ENCODE peak calls at places on chromosome 17, in ten cellular contexts. One of them, this sample, is unnamed.

GRCh38 chr17:28381141-28381825 is 9.8 kb downstream of the SARM1 start:
- DNase-seq in GM12864: no peak
- DNase-seq in AG10803: no peak
- DNase-seq in tibial artery: no peak
- DNase-seq in mesenchymal stem cell: no peak
- DNase-seq in Jurkat, Clone E6-1: no peak
- DNase-seq in AG04450: no peak
- DNase-seq in ovary: no peak
- DNase-seq in fibroblast of lung: no peak
- DNase-seq in GM06990: no peak
- DNase-seq in this sample: peak

GRCh38 chr17:59362811-59363205 is 31.4 kb downstream of the YPEL2 start:
- DNase-seq in GM12864: no peak
- DNase-seq in AG10803: no peak
- DNase-seq in tibial artery: no peak
- DNase-seq in mesenchymal stem cell: no peak
- DNase-seq in Jurkat, Clone E6-1: no peak
- DNase-seq in AG04450: no peak
- DNase-seq in ovary: no peak
- DNase-seq in fibroblast of lung: no peak
- DNase-seq in GM06990: no peak
- DNase-seq in this sample: no peak

GRCh38 chr17:13584701-13585080 is 17.0 kb downstream of the HS3ST3A1 start:
- DNase-seq in GM12864: no peak
- DNase-seq in AG10803: peak
- DNase-seq in tibial artery: no peak
- DNase-seq in mesenchymal stem cell: no peak
- DNase-seq in Jurkat, Clone E6-1: no peak
- DNase-seq in AG04450: no peak
- DNase-seq in ovary: no peak
- DNase-seq in fibroblast of lung: no peak
- DNase-seq in GM06990: no peak
- DNase-seq in this sample: no peak

GRCh38 chr17:30905742-30906100 is 317 bp downstream of the TEFM start:
- DNase-seq in GM12864: no peak
- DNase-seq in AG10803: no peak
- DNase-seq in tibial artery: no peak
- DNase-seq in mesenchymal stem cell: no peak
- DNase-seq in Jurkat, Clone E6-1: no peak
- DNase-seq in AG04450: no peak
- DNase-seq in ovary: no peak
- DNase-seq in fibroblast of lung: no peak
- DNase-seq in GM06990: peak
- DNase-seq in this sample: no peak

GRCh38 chr17:41844971-41845370 is 7.3 kb downstream of the KLHL10 start:
- DNase-seq in GM12864: no peak
- DNase-seq in AG10803: no peak
- DNase-seq in tibial artery: no peak
- DNase-seq in mesenchymal stem cell: no peak
- DNase-seq in Jurkat, Clone E6-1: no peak
- DNase-seq in AG04450: no peak
- DNase-seq in ovary: no peak
- DNase-seq in fibroblast of lung: no peak
- DNase-seq in GM06990: no peak
- DNase-seq in this sample: no peak

GRCh38 chr17:17351901-17352781 is 49.0 kb downstream of the NT5M start:
- DNase-seq in GM12864: no peak
- DNase-seq in AG10803: no peak
- DNase-seq in tibial artery: peak
- DNase-seq in mesenchymal stem cell: peak
- DNase-seq in Jurkat, Clone E6-1: no peak
- DNase-seq in AG04450: no peak
- DNase-seq in ovary: no peak
- DNase-seq in fibroblast of lung: peak
- DNase-seq in GM06990: no peak
- DNase-seq in this sample: no peak

GRCh38 chr17:76598004-76598439 is 12.4 kb upstream of the ST6GALNAC2 start:
- DNase-seq in GM12864: no peak
- DNase-seq in AG10803: no peak
- DNase-seq in tibial artery: no peak
- DNase-seq in mesenchymal stem cell: no peak
- DNase-seq in Jurkat, Clone E6-1: peak
- DNase-seq in AG04450: no peak
- DNase-seq in ovary: no peak
- DNase-seq in fibroblast of lung: no peak
- DNase-seq in GM06990: no peak
- DNase-seq in this sample: no peak

GRCh38 chr17:73325527-73325842 is 13.7 kb upstream of the CDC42EP4 start:
- DNase-seq in GM12864: no peak
- DNase-seq in AG10803: peak
- DNase-seq in tibial artery: peak
- DNase-seq in mesenchymal stem cell: peak
- DNase-seq in Jurkat, Clone E6-1: no peak
- DNase-seq in AG04450: no peak
- DNase-seq in ovary: no peak
- DNase-seq in fibroblast of lung: peak
- DNase-seq in GM06990: no peak
- DNase-seq in this sample: no peak

GRCh38 chr17:37447641-37448040 is 41.0 kb downstream of the TADA2A start:
- DNase-seq in GM12864: no peak
- DNase-seq in AG10803: peak
- DNase-seq in tibial artery: no peak
- DNase-seq in mesenchymal stem cell: peak
- DNase-seq in Jurkat, Clone E6-1: no peak
- DNase-seq in AG04450: no peak
- DNase-seq in ovary: no peak
- DNase-seq in fibroblast of lung: peak
- DNase-seq in GM06990: no peak
- DNase-seq in this sample: no peak

GRCh38 chr17:5706835-5707234 is 122.5 kb upstream of the NLRP1 start:
- DNase-seq in GM12864: peak
- DNase-seq in AG10803: peak
- DNase-seq in tibial artery: peak
- DNase-seq in mesenchymal stem cell: peak
- DNase-seq in Jurkat, Clone E6-1: peak
- DNase-seq in AG04450: peak
- DNase-seq in ovary: peak
- DNase-seq in fibroblast of lung: peak
- DNase-seq in GM06990: peak
- DNase-seq in this sample: peak

GRCh38 chr17:17376362-17376761 is 73.2 kb downstream of the NT5M start:
- DNase-seq in GM12864: no peak
- DNase-seq in AG10803: peak
- DNase-seq in tibial artery: no peak
- DNase-seq in mesenchymal stem cell: peak
- DNase-seq in Jurkat, Clone E6-1: no peak
- DNase-seq in AG04450: peak
- DNase-seq in ovary: no peak
- DNase-seq in fibroblast of lung: peak
- DNase-seq in GM06990: no peak
- DNase-seq in this sample: no peak

GRCh38 chr17:32695864-32696263 is 181.1 kb downstream of the MYO1D start:
- DNase-seq in GM12864: no peak
- DNase-seq in AG10803: no peak
- DNase-seq in tibial artery: no peak
- DNase-seq in mesenchymal stem cell: no peak
- DNase-seq in Jurkat, Clone E6-1: no peak
- DNase-seq in AG04450: no peak
- DNase-seq in ovary: no peak
- DNase-seq in fibroblast of lung: no peak
- DNase-seq in GM06990: no peak
- DNase-seq in this sample: no peak

GRCh38 chr17:74430385-74430705 is 1.5 kb upstream of the GPRC5C start:
- DNase-seq in GM12864: no peak
- DNase-seq in AG10803: no peak
- DNase-seq in tibial artery: peak
- DNase-seq in mesenchymal stem cell: no peak
- DNase-seq in Jurkat, Clone E6-1: no peak
- DNase-seq in AG04450: no peak
- DNase-seq in ovary: peak
- DNase-seq in fibroblast of lung: no peak
- DNase-seq in GM06990: no peak
- DNase-seq in this sample: no peak

GRCh38 chr17:74429604-74430384 is 2.1 kb upstream of the GPRC5C start:
- DNase-seq in GM12864: no peak
- DNase-seq in AG10803: no peak
- DNase-seq in tibial artery: no peak
- DNase-seq in mesenchymal stem cell: peak
- DNase-seq in Jurkat, Clone E6-1: no peak
- DNase-seq in AG04450: no peak
- DNase-seq in ovary: peak
- DNase-seq in fibroblast of lung: no peak
- DNase-seq in GM06990: no peak
- DNase-seq in this sample: peak

GRCh38 chr17:74431568-74432483 is at the start of gene GPRC5C:
- DNase-seq in GM12864: no peak
- DNase-seq in AG10803: no peak
- DNase-seq in tibial artery: peak
- DNase-seq in mesenchymal stem cell: peak
- DNase-seq in Jurkat, Clone E6-1: no peak
- DNase-seq in AG04450: no peak
- DNase-seq in ovary: peak
- DNase-seq in fibroblast of lung: no peak
- DNase-seq in GM06990: peak
- DNase-seq in this sample: peak

GRCh38 chr17:74432484-74433391 is 850 bp downstream of the GPRC5C start:
- DNase-seq in GM12864: no peak
- DNase-seq in AG10803: no peak
- DNase-seq in tibial artery: no peak
- DNase-seq in mesenchymal stem cell: no peak
- DNase-seq in Jurkat, Clone E6-1: no peak
- DNase-seq in AG04450: no peak
- DNase-seq in ovary: peak
- DNase-seq in fibroblast of lung: no peak
- DNase-seq in GM06990: no peak
- DNase-seq in this sample: peak

DNA sequence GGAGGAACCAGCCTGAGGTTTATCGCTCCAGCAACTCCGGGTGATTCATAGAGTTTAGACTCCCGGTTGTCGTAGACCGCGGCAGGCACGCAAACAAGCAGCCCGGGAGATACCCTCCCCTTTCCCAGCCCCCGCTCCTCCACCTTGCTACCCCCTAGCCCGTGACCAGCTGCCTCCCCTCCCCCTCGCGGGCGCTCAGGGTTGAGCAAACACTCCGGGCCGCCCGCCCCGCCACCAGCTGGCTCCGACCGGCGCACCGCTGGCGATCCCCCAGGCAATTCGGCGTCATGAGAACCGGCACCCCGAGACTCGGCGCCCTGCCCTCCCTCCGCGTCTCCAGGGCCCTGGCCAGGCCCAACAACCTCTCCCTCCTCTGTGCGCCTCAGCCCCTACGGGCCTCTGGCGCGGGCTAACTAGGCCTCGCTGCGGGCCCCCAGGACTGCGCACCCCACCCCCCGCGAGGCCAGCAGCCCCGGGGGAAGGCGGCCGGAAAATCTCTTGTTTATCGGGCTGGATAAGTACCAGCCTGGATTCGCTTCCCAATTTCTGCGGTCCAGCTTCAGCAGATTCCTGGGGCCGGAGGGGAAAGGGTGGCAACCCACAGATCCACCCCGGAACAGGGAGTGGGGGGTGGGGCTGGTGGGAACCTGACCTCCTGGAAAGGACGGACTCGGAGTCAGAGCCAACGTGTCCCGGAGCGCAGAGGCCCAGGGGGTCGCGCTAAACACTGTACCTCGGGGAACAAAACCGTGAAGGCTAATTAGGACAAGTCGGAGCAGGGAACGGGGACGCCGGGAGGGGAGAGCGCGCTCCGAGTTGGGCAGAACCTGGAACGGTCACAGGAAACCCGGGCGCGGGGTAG is 951 bp upstream of the GPRC5C start:
- DNase-seq in GM12864: no peak
- DNase-seq in AG10803: peak
- DNase-seq in tibial artery: peak
- DNase-seq in mesenchymal stem cell: peak
- DNase-seq in Jurkat, Clone E6-1: no peak
- DNase-seq in AG04450: no peak
- DNase-seq in ovary: peak
- DNase-seq in fibroblast of lung: peak
- DNase-seq in GM06990: peak
- DNase-seq in this sample: peak
- H3K4me3 ChIP-seq in GM12864: no peak
- H3K4me3 ChIP-seq in AG10803: peak
- H3K4me3 ChIP-seq in tibial artery: peak
- H3K4me3 ChIP-seq in mesenchymal stem cell: peak
- H3K4me3 ChIP-seq in Jurkat, Clone E6-1: no peak
- H3K4me3 ChIP-seq in AG04450: no peak
- H3K4me3 ChIP-seq in ovary: peak
- H3K4me3 ChIP-seq in fibroblast of lung: no peak
- H3K4me3 ChIP-seq in GM06990: peak
- H3K4me3 ChIP-seq in this sample: peak

GRCh38 chr17:78355045-78355641 is 4.7 kb downstream of the SOCS3 start:
- DNase-seq in GM12864: no peak
- DNase-seq in AG10803: no peak
- DNase-seq in tibial artery: no peak
- DNase-seq in mesenchymal stem cell: no peak
- DNase-seq in Jurkat, Clone E6-1: no peak
- DNase-seq in AG04450: no peak
- DNase-seq in ovary: no peak
- DNase-seq in fibroblast of lung: no peak
- DNase-seq in GM06990: no peak
- DNase-seq in this sample: no peak
- H3K4me3 ChIP-seq in GM12864: no peak
- H3K4me3 ChIP-seq in AG10803: no peak
- H3K4me3 ChIP-seq in tibial artery: no peak
- H3K4me3 ChIP-seq in mesenchymal stem cell: no peak
- H3K4me3 ChIP-seq in Jurkat, Clone E6-1: no peak
- H3K4me3 ChIP-seq in AG04450: no peak
- H3K4me3 ChIP-seq in ovary: no peak
- H3K4me3 ChIP-seq in fibroblast of lung: no peak
- H3K4me3 ChIP-seq in GM06990: no peak
- H3K4me3 ChIP-seq in this sample: no peak

DNA sequence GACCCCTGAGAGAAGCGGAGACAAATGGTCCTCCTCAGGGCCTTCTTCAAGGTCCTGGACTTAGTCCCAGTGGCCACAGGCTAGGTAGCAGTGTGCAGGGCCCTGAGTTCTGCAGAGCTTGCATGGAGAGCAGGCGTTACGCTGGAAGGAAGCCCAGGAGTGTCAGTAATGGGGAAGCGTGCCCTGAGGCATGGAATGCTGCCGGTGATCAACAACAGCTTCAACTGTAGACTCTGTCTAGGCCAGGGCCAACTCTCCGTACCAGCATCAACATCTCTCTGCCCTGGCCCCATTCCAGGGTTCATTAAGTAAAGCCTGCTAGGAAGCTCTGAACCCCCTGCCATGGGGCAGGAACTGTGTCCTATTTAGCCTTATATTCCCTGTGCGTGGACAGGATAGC is 568 bp upstream of the TNK1 start:
- DNase-seq in GM12864: no peak
- DNase-seq in AG10803: peak
- DNase-seq in tibial artery: no peak
- DNase-seq in mesenchymal stem cell: no peak
- DNase-seq in Jurkat, Clone E6-1: no peak
- DNase-seq in AG04450: no peak
- DNase-seq in ovary: peak
- DNase-seq in fibroblast of lung: peak
- DNase-seq in GM06990: no peak
- DNase-seq in this sample: no peak
- H3K4me3 ChIP-seq in GM12864: no peak
- H3K4me3 ChIP-seq in AG10803: peak
- H3K4me3 ChIP-seq in tibial artery: peak
- H3K4me3 ChIP-seq in mesenchymal stem cell: no peak
- H3K4me3 ChIP-seq in Jurkat, Clone E6-1: no peak
- H3K4me3 ChIP-seq in AG04450: no peak
- H3K4me3 ChIP-seq in ovary: peak
- H3K4me3 ChIP-seq in fibroblast of lung: no peak
- H3K4me3 ChIP-seq in GM06990: no peak
- H3K4me3 ChIP-seq in this sample: peak

GRCh38 chr17:11935734-11936406 is 61.4 kb downstream of the ZNF18 start:
- DNase-seq in GM12864: no peak
- DNase-seq in AG10803: peak
- DNase-seq in tibial artery: no peak
- DNase-seq in mesenchymal stem cell: no peak
- DNase-seq in Jurkat, Clone E6-1: peak
- DNase-seq in AG04450: no peak
- DNase-seq in ovary: no peak
- DNase-seq in fibroblast of lung: peak
- DNase-seq in GM06990: no peak
- DNase-seq in this sample: peak
- H3K4me3 ChIP-seq in GM12864: no peak
- H3K4me3 ChIP-seq in AG10803: no peak
- H3K4me3 ChIP-seq in tibial artery: no peak
- H3K4me3 ChIP-seq in mesenchymal stem cell: no peak
- H3K4me3 ChIP-seq in Jurkat, Clone E6-1: no peak
- H3K4me3 ChIP-seq in AG04450: no peak
- H3K4me3 ChIP-seq in ovary: no peak
- H3K4me3 ChIP-seq in fibroblast of lung: no peak
- H3K4me3 ChIP-seq in GM06990: no peak
- H3K4me3 ChIP-seq in this sample: no peak